ENCODE peak calls at places on chromosomes 13 and 19, in seven cellular contexts. S is activated CD4-positive, alpha-beta T cell treated with anti-CD3 and anti-CD28 coated beads, Interleukin-2, amount 50 U/mL, for 4 hours; V is GM04504; D is ovary; A is NCI-H69; E is HTR-8/SVneo; T is activated T-cell treated with anti-CD3 and anti-CD28 coated beads for 1 hour. K is an unnamed sample.

GRCh38 chr13:104773775-104774174 is 1707.6 kb upstream of the SLC10A2 start:
- DNase-seq in S (no peak), V (no peak), D (no peak), A (peak; percentile 26), E (peak; percentile 5), T (no peak), K (no peak)

GRCh38 chr19:40954573-40954972 is 36.5 kb upstream of the CYP2B6 start:
- DNase-seq in S (no peak), V (no peak), D (no peak), A (no peak), E (no peak), T (no peak), K (no peak)

GRCh38 chr13:110187501-110188161 is 119.3 kb downstream of the COL4A1 start:
- DNase-seq in S (no peak), V (peak; percentile 24), D (no peak), A (no peak), E (peak; percentile 9), T (no peak), K (peak; percentile 35)

GRCh38 chr19:34990578-34991192 is 9.4 kb upstream of the GRAMD1A start:
- DNase-seq in S (no peak), V (no peak), D (no peak), A (no peak), E (no peak), T (no peak), K (no peak)

GRCh38 chr13:101996906-101997408 is 404.9 kb downstream of the FGF14 start:
- DNase-seq in S (no peak), V (no peak), D (no peak), A (peak; percentile 58), E (no peak), T (no peak), K (no peak)

GRCh38 chr13:46288570-46289259 is 77.0 kb downstream of the LRRC63 start:
- DNase-seq in S (no peak), V (peak; percentile 19), D (no peak), A (peak; percentile 30), E (peak; percentile 10), T (no peak), K (no peak)

GRCh38 chr13:107202371-107203023 is 634.6 kb upstream of the ARGLU1 start:
- DNase-seq in S (no peak), V (no peak), D (no peak), A (peak; percentile 27), E (no peak), T (no peak), K (no peak)

GRCh38 chr19:37990362-37990761 is 83.4 kb downstream of the SIPA1L3 start:
- DNase-seq in S (no peak), V (no peak), D (no peak), A (no peak), E (no peak), T (no peak), K (no peak)

GRCh38 chr13:110390572-110390971 is 83.5 kb downstream of the COL4A2 start:
- DNase-seq in S (no peak), V (no peak), D (no peak), A (no peak), E (no peak), T (no peak), K (no peak)

GRCh38 chr13:29684441-29684840 is 89.0 kb upstream of the SLC7A1 start:
- DNase-seq in S (no peak), V (peak; percentile 21), D (no peak), A (no peak), E (no peak), T (no peak), K (no peak)

GRCh38 chr19:55342044-55342531 is 2.4 kb downstream of the KMT5C start:
- DNase-seq in S (no peak), V (no peak), D (peak; percentile 46), A (no peak), E (no peak), T (no peak), K (no peak)

GRCh38 chr13:44397766-44398223 is 24.2 kb downstream of the SERP2 start:
- DNase-seq in S (no peak), V (no peak), D (no peak), A (no peak), E (no peak), T (no peak), K (no peak)

GRCh38 chr19:4831351-4832340 is at the start of gene TICAM1:
- DNase-seq in S (peak; percentile 73), V (no peak), D (peak; percentile 75), A (peak; percentile 47), E (peak; percentile 64), T (peak; percentile 68), K (no peak)

GRCh38 chr19:17209126-17210036 is 5.8 kb upstream of the USE1 start:
- DNase-seq in S (no peak), V (no peak), D (no peak), A (peak; percentile 30), E (peak; percentile 45), T (no peak), K (no peak)

GRCh38 chr13:102724923-102725322 is 30.1 kb upstream of the METTL21C start:
- DNase-seq in S (no peak), V (peak; percentile 52), D (no peak), A (peak; percentile 67), E (peak; percentile 22), T (no peak), K (peak; percentile 54)

GRCh38 chr19:31306006-31306753 is 43.1 kb downstream of the TSHZ3 start:
- DNase-seq in S (no peak), V (no peak), D (no peak), A (no peak), E (no peak), T (no peak), K (no peak)

GRCh38 chr19:39951065-39951650 is 16.7 kb upstream of the FCGBP start:
- DNase-seq in S (no peak), V (no peak), D (no peak), A (no peak), E (no peak), T (no peak), K (no peak)

GRCh38 chr19:48390188-48391099 is 907 bp downstream of the KDELR1 start:
- DNase-seq in S (peak; percentile 58), V (no peak), D (peak; percentile 74), A (peak; percentile 74), E (no peak), T (peak; percentile 53), K (no peak)

GRCh38 chr13:90447735-90448103 is 899.8 kb upstream of the MIR17HG start:
- DNase-seq in S (no peak), V (peak; percentile 26), D (no peak), A (peak; percentile 9), E (peak; percentile 15), T (no peak), K (peak; percentile 14)

GRCh38 chr13:114203536-114203935 is 24.5 kb downstream of the CFAP97D2 start:
- DNase-seq in S (no peak), V (no peak), D (no peak), A (no peak), E (no peak), T (peak; percentile 32), K (no peak)

GRCh38 chr19:43504426-43505185 is at the start of gene PHLDB3:
- DNase-seq in S (peak; percentile 47), V (no peak), D (peak; percentile 66), A (peak; percentile 80), E (no peak), T (peak; percentile 42), K (no peak)

GRCh38 chr13:76829572-76830327 is 56.5 kb downstream of the KCTD12 start:
- DNase-seq in S (no peak), V (no peak), D (peak; percentile 43), A (no peak), E (no peak), T (no peak), K (no peak)

GRCh38 chr13:35953537-35954206 is 177.5 kb downstream of the DCLK1 start:
- DNase-seq in S (no peak), V (peak; percentile 98), D (peak; percentile 69), A (peak; percentile 98), E (peak; percentile 43), T (no peak), K (peak; percentile 85)

GRCh38 chr13:101845501-101846012 is 393.1 kb downstream of the ITGBL1 start:
- DNase-seq in S (no peak), V (no peak), D (no peak), A (peak; percentile 18), E (no peak), T (no peak), K (no peak)

GRCh38 chr19:47227347-47228167 is 3.4 kb downstream of the BBC3 start:
- DNase-seq in S (no peak), V (peak; percentile 84), D (peak; percentile 82), A (peak; percentile 91), E (peak; percentile 86), T (no peak), K (peak; percentile 80)

K was measured in AG09309.